ENCODE peak calls at places on chromosomes 7 and 10, in five cellular contexts. W is ovary, F is gastrocnemius medialis, I is uterus, G is heart left ventricle. J is an unnamed sample.

GRCh38 chr7:83852136-83852535 is 203.2 kb upstream of the SEMA3E start:
- DNase-seq in F (no peak), W (no peak), G (no peak), I (no peak), J (no peak)

GRCh38 chr7:68512466-68512865 is 1085.8 kb upstream of the AUTS2 start:
- DNase-seq in F (no peak), W (no peak), I (no peak), G (no peak), J (no peak)

GRCh38 chr10:109411897-109412296 is 511.4 kb downstream of the XPNPEP1 start:
- DNase-seq in I (peak), F (no peak), G (no peak), W (peak), J (no peak)

GRCh38 chr7:25624001-25624400 is 395.7 kb upstream of the NPVF start:
- DNase-seq in I (no peak), F (no peak), G (no peak), W (no peak), J (no peak)

GRCh38 chr10:86536294-86536861 is 14.8 kb upstream of the WAPL start:
- DNase-seq in I (no peak), G (no peak), F (peak), W (no peak), J (no peak)

GRCh38 chr10:29104661-29105369 is 184.1 kb upstream of the LYZL1 start:
- DNase-seq in W (no peak), G (no peak), F (no peak), I (no peak), J (no peak)

GRCh38 chr7:24824896-24825295 is 67.6 kb upstream of the GSDME start:
- DNase-seq in I (no peak), G (no peak), F (no peak), W (no peak), J (no peak)

GRCh38 chr10:86366902-86367338 is 325 bp upstream of the GRID1 start:
- DNase-seq in W (no peak), F (peak), I (no peak), G (no peak), J (no peak)

GRCh38 chr10:69801094-69801433 is 642 bp upstream of the COL13A1 start:
- DNase-seq in W (no peak), G (peak), I (peak), F (peak), J (no peak)

GRCh38 chr7:40829201-40829600 is 694.4 kb downstream of the SUGCT start:
- DNase-seq in I (no peak), F (no peak), W (no peak), G (no peak), J (no peak)

GRCh38 chr10:122292376-122292775 is 21.3 kb downstream of the BTBD16 start:
- DNase-seq in W (no peak), F (no peak), I (no peak), G (no peak), J (no peak)

GRCh38 chr7:149450821-149451220 is 10.0 kb downstream of the ZNF777 start:
- DNase-seq in F (no peak), W (no peak), I (no peak), G (no peak), J (no peak)

GRCh38 chr10:54854389-54854788 is 53.4 kb upstream of the PCDH15 start:
- DNase-seq in W (no peak), G (no peak), F (no peak), I (no peak), J (no peak)

GRCh38 chr7:2564970-2565546 is 6.3 kb downstream of the IQCE start:
- DNase-seq in W (no peak), G (no peak), I (no peak), F (no peak), J (no peak)

GRCh38 chr7:84136809-84137208 is 57.8 kb downstream of the SEMA3A start:
- DNase-seq in I (no peak), F (no peak), G (no peak), W (no peak), J (no peak)

GRCh38 chr10:67827811-67828210 is 10.2 kb downstream of the DNAJC12 start:
- DNase-seq in I (no peak), W (no peak), G (no peak), F (no peak), J (no peak)

GRCh38 chr7:24783731-24784130 is 26.5 kb upstream of the GSDME start:
- DNase-seq in G (no peak), I (no peak), W (no peak), F (no peak), J (no peak)

GRCh38 chr10:31263903-31264302 is 55.1 kb upstream of the ZEB1 start:
- DNase-seq in F (no peak), W (no peak), G (no peak), I (no peak), J (no peak)

GRCh38 chr7:103025341-103025740 is 49.3 kb downstream of the FBXL13 start:
- DNase-seq in I (no peak), W (no peak), F (no peak), G (no peak), J (no peak)

GRCh38 chr7:158303121-158303520 is 284.5 kb downstream of the PTPRN2 start:
- DNase-seq in W (no peak), G (no peak), F (no peak), I (no peak), J (no peak)

GRCh38 chr10:11204355-11204879 is 186.7 kb downstream of the CELF2 start:
- DNase-seq in I (no peak), F (no peak), W (no peak), G (no peak), J (no peak)
- H3K4me3 ChIP-seq in I (no peak), F (no peak), W (no peak), G (no peak), J (no peak)

GRCh38 chr7:122442929-122443328 is 138.4 kb upstream of the FEZF1 start:
- DNase-seq in G (no peak), W (no peak), F (no peak), I (no peak), J (no peak)

GRCh38 chr7:122438492-122438891 is 133.9 kb upstream of the FEZF1 start:
- DNase-seq in W (no peak), I (no peak), G (no peak), F (no peak), J (no peak)

GRCh38 chr7:122433765-122434164 is 129.2 kb upstream of the FEZF1 start:
- DNase-seq in I (no peak), F (no peak), G (no peak), W (no peak), J (no peak)

DNA sequence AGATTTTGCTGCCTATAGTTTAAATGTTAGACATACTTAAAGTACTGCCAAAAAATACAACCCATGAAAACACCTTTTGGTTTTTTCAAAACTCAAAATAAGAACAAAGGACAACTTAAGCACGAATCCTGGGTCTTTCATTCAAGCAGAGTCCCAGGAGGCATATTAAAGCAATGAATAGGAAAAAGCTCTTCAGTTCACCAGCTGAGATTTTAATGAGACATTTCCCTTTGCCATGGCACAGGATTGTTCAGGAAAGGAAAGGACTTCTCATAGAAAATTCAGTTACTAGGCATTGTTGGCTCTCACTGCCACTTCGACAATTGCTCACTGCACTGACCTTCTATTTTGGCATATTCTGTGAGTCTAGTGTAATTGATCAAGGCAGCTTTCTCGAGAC is 133.5 kb upstream of the FEZF1 start:
- DNase-seq in F (no peak), W (no peak), I (no peak), G (no peak), J (no peak)
- H3K27ac ChIP-seq in F (no peak), W (no peak), I (no peak), G (no peak), J (no peak)

GRCh38 chr7:129805086-129805719 is 147.6 kb downstream of the UBE2H start:
- DNase-seq in G (no peak), F (no peak), W (no peak), I (no peak), J (no peak)
- TF ChIP-seq POLR2A in G (no peak), F (no peak), W (no peak), I (no peak), J (no peak)

DNA sequence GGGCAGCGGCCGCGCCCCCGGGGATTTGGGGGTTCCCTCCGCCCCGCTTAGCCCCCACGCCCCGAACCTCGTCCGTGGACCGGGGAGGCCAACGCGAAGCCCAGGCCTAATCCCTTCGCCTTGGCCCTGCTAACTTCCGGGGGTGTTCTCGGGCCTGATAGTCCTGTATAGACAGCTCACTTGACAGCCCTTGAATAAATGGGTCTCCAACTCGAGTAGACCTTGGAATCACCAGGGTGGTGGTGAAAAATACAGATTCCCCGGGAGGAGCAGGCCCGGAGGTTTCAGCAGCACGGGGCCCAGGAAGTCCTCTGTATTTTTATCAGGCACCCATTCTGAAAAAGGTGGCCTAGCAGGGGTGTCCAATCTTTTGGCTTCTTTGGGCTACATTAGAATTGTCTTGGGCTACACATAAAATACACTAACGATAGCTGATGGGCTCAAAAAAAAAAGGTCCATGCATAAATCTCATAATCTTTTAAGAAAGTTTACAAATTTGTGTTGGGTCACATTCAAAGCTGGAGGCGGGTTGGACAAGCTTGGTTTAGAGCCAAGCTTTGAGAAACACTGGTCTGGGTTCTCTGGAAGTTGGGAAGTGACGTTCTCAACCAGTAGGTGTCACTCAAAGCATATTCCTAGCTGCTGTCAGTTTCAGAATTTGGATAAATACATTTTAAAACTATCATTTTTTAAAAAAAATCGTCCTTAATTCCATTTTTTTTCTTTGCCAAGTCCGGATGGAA is 221.7 kb downstream of the PHTF2 start:
- DNase-seq in F (peak), I (peak), W (peak), G (peak), J (peak)
- H3K4me3 ChIP-seq in F (peak), I (peak), W (peak), G (peak), J (peak)

DNA sequence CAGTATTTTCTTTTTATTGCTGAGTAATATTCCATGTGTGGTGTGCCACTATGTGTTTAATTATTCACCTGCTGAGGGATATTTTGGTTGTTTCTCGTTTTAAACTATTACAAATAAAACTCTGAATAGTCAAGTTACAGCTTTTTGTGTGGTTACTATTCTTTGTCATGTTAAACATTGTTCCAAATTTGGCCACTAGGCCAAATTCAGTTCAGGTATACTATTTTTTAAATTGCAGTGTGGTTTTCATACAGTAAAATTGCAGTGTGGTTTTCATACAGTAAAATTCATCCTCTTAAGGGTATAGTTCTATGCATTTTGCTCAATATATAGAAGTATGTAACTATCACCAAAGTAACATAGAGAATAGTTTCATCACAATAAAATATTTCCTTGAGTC is 97.4 kb upstream of the FAM3C start:
- DNase-seq in G (no peak), F (no peak), I (no peak), W (no peak), J (no peak)
- H3K27ac ChIP-seq in G (no peak), F (no peak), I (no peak), W (no peak), J (no peak)

GRCh38 chr10:112526130-112526529 is 79.1 kb downstream of the VTI1A start:
- DNase-seq in F (no peak), G (no peak), I (no peak), W (no peak), J (no peak)
- TF ChIP-seq POLR2A in F (no peak), G (no peak), I (no peak), W (no peak), J (no peak)

GRCh38 chr7:155722118-155722517 is 77.7 kb downstream of the RBM33 start:
- DNase-seq in I (no peak), F (no peak), W (no peak), G (no peak), J (no peak)
- H3K4me3 ChIP-seq in I (no peak), F (no peak), W (no peak), G (no peak), J (no peak)

DNA sequence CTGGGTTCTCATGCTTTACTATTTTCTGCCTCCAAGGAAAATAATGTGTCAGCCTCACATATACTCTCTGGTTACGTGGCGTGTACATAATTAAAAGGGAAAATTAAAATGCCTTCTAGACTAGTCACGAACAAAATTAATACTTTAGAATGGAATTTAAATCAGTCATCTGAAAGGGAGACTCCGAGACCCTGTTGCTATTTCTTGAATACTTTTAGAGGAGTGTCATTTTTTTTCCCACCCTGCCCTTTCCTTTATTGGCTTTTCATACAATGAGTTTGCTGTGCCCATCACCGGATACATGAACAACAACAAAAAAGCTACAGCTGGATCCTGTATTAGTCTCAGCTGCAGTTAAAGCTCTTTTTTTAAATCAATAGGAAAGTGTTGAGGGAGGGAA is 20.1 kb downstream of the CYTH3 start:
- DNase-seq in F (no peak), G (no peak), W (no peak), I (no peak), J (no peak)
- H3K27ac ChIP-seq in F (peak), G (no peak), W (no peak), I (peak), J (peak)

DNA sequence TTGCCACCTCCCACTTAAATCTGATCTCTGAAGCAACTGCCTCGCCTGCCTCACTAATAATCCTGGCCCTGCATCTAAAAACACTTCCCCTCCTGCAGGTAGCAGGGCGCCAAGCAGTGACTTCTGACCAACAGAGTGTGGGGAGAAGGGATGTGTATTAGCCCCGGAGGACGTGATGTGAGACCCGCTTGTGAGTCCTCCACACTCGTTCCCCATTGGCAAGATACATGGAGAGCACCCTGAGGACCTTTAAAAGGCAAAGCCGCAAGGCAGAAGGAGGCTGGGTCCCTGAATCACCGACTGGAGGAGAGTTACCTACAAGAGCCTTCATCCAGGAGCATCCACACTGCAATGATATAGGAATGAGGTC is 6.1 kb upstream of the PILRA start:
- DNase-seq in I (no peak), G (no peak), W (no peak), F (no peak), J (no peak)
- TF ChIP-seq POLR2A in I (no peak), G (no peak), W (no peak), F (no peak), J (no peak)

J was measured in tibial nerve.